ENCODE peak calls at places on chromosomes 13 and 19, in six cellular contexts. H is HCT116, D is K562, J is GM12878, A is H1, L is HepG2. K is an unnamed sample.

GRCh38 chr19:45079063-45079910 is at the start of gene GEMIN7:
- DNase-seq in D (peak; percentile 89), L (peak; percentile 60), H (peak; percentile 44), J (peak; percentile 64), A (no peak), K (peak; percentile 89)

GRCh38 chr13:106533101-106533939 is 2.1 kb downstream of the EFNB2 start:
- DNase-seq in L (peak; percentile 21), J (no peak), H (no peak), D (no peak), A (no peak), K (peak; percentile 83)

GRCh38 chr19:30135797-30136196 is 193.8 kb downstream of the URI1 start:
- DNase-seq in D (no peak), A (no peak), J (no peak), L (no peak), H (no peak), K (no peak)

GRCh38 chr13:35723820-35724219 is 247.3 kb upstream of the MAB21L1 start:
- DNase-seq in D (no peak), H (no peak), J (no peak), A (no peak), L (peak; percentile 58), K (no peak)

GRCh38 chr13:112616586-112617381 is 28.8 kb upstream of the TUBGCP3 start:
- DNase-seq in J (no peak), L (peak; percentile 35), H (peak; percentile 55), D (peak; percentile 58), A (no peak), K (peak; percentile 47)

GRCh38 chr19:54203151-54203611 is 2.5 kb downstream of the RPS9 start:
- DNase-seq in A (no peak), J (no peak), H (no peak), L (peak; percentile 82), D (no peak), K (no peak)

GRCh38 chr19:4009990-4010807 is 2.7 kb downstream of the PIAS4 start:
- DNase-seq in L (no peak), H (no peak), J (no peak), A (no peak), D (no peak), K (no peak)

GRCh38 chr13:20495087-20496023 is 30.3 kb downstream of the CRYL1 start:
- DNase-seq in H (peak; percentile 50), A (no peak), L (peak; percentile 66), J (peak; percentile 40), D (peak; percentile 57), K (peak; percentile 67)

GRCh38 chr19:3275068-3275582 is 50.7 kb downstream of the CELF5 start:
- DNase-seq in J (no peak), H (peak; percentile 36), D (peak; percentile 62), L (peak; percentile 65), A (peak; percentile 43), K (peak; percentile 92)

GRCh38 chr13:82480415-82480814 is 1401.9 kb downstream of the SLITRK1 start:
- DNase-seq in L (peak; percentile 0), A (no peak), H (no peak), J (no peak), D (no peak), K (no peak)

GRCh38 chr13:41864658-41865057 is 96.3 kb downstream of the VWA8 start:
- DNase-seq in D (no peak), H (no peak), L (no peak), A (no peak), J (no peak), K (no peak)

GRCh38 chr13:52725302-52725701 is 14.3 kb downstream of the CNMD start:
- DNase-seq in A (no peak), L (no peak), J (no peak), H (no peak), D (no peak), K (no peak)

GRCh38 chr13:33639158-33639557 is 178.8 kb upstream of the RFC3 start:
- DNase-seq in A (no peak), L (peak; percentile 66), J (no peak), H (no peak), D (no peak), K (no peak)

GRCh38 chr13:31067416-31068118 is 94.1 kb downstream of the HSPH1 start:
- DNase-seq in J (no peak), A (no peak), D (no peak), H (no peak), L (no peak), K (no peak)

GRCh38 chr13:45718063-45718462 is 15.9 kb downstream of the CBY2 start:
- DNase-seq in J (no peak), A (no peak), H (peak; percentile 8), D (peak; percentile 21), L (peak; percentile 13), K (no peak)

GRCh38 chr19:5024282-5024681 is 55.4 kb downstream of the KDM4B start:
- DNase-seq in D (peak; percentile 55), A (no peak), J (no peak), L (no peak), H (no peak), K (no peak)

GRCh38 chr19:29683009-29683408 is 17.7 kb downstream of the PLEKHF1 start:
- DNase-seq in A (no peak), D (peak; percentile 30), L (peak; percentile 15), H (no peak), J (no peak), K (no peak)

GRCh38 chr19:44796701-44797115 is 12.2 kb upstream of the BCAM start:
- DNase-seq in D (no peak), L (peak; percentile 96), A (no peak), J (no peak), H (no peak), K (no peak)

GRCh38 chr13:20565120-20565736 is 1.7 kb upstream of the IFT88 start:
- DNase-seq in D (no peak), H (no peak), J (no peak), A (no peak), L (no peak), K (no peak)

GRCh38 chr19:42303101-42303464 is 659 bp upstream of the PAFAH1B3 start:
- DNase-seq in D (no peak), H (no peak), L (no peak), A (no peak), J (no peak), K (no peak)

GRCh38 chr13:27005976-27006518 is 165.6 kb downstream of the USP12 start:
- DNase-seq in D (no peak), A (no peak), H (no peak), L (no peak), J (no peak), K (no peak)

GRCh38 chr19:38478273-38478971 is 44.9 kb downstream of the RYR1 start:
- DNase-seq in H (peak; percentile 35), J (no peak), A (no peak), D (peak; percentile 68), L (peak; percentile 36), K (peak; percentile 39)

GRCh38 chr13:48797127-48797526 is 143.4 kb downstream of the CYSLTR2 start:
- DNase-seq in D (no peak), J (no peak), H (no peak), A (no peak), L (no peak), K (no peak)

GRCh38 chr13:54733639-54734038 is 1705.0 kb downstream of the OLFM4 start:
- DNase-seq in L (peak; percentile 3), D (peak; percentile 0), A (peak; percentile 2), J (no peak), H (no peak), K (peak; percentile 17)

GRCh38 chr13:37627428-37627827 is 28.9 kb upstream of the POSTN start:
- DNase-seq in A (no peak), L (no peak), J (no peak), H (no peak), D (no peak), K (no peak)

DNA sequence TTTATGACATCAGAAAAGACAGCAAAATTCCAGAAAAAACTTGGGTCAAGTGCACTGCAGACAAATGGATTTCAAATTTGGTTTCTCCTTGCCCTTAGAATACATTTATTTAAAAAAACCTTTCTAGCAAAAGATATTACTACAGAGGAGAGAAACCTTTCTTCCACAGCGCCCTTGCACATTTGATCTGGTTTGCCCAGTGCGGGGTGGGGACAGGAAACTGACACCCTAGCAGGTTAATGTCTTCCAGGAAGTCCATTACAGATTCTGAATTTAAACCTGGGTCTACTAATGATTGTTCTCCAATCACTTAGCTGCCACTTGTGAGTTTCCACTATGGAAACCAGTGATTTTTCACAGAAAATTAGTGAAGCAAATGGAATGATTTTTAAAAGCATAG is 53.8 kb upstream of the ATP12A start:
- DNase-seq in L (no peak), D (no peak), J (no peak), A (no peak), H (no peak), K (no peak)
- TF ChIP-seq ATF3 in L (no peak), D (no peak), J (no peak), A (no peak), H (no peak), K (no peak)

DNA sequence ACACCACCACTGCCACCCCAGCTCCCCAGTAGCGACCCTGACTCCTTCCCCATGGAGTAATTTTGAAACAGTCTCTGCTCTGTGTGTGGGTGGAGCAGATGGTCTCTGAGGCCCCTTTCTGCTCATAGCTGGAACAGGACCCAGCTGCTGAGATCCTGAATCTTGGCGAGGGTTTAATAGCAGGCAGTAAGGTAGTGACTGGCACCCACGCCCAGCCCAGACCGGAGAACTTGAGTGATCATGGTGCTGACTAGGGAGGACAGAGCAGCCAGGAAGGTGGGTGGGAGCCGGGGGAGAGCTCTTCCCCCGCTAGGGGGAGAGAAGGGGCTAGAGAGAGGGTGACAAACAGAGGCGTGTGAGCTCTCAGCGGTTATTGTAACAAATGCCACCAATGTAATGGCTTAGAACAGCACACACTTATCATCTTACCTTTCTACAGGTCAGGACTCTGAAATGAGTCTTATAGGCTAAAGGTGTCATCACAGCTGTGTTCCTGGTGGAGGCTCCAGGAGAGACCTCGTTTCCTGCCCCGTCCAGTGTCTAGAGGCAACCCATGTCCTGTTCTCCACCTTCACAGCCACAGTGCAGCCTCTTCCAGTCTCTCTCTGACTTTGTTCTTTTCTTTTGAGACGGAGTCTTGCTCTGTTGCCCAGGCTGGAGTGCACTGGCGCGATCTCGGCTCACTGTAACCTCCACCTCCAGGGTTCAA is 7.2 kb upstream of the ACER1 start:
- DNase-seq in A (no peak), H (no peak), D (peak; percentile 29), J (no peak), L (no peak), K (no peak)
- TF ChIP-seq ATF3 in A (no peak), H (no peak), D (no peak), J (no peak), L (no peak), K (no peak)

DNA sequence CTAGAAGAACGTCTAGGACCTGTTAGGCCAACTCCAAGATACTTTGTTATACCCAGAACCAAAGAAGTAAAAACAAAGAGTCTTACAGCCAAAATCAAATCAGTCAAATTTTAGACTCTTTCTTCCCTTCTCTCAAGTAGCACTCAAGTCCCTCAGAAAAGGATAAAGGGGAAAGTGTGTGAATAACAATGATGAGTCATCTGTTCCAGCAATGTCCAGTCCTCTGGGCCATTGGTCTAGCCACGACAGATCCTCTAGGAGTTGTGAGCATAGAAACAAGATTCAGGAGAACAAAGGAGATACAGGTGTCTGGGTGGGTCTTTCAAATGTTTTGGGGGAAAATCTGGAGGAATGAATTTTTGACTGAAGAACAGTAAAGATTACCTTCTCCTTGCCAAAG is 36.3 kb downstream of the STOML3 start:
- DNase-seq in A (no peak), L (no peak), H (no peak), D (no peak), J (no peak), K (no peak)
- TF ChIP-seq ATF3 in A (no peak), L (no peak), H (no peak), D (no peak), J (no peak), K (no peak)

DNA sequence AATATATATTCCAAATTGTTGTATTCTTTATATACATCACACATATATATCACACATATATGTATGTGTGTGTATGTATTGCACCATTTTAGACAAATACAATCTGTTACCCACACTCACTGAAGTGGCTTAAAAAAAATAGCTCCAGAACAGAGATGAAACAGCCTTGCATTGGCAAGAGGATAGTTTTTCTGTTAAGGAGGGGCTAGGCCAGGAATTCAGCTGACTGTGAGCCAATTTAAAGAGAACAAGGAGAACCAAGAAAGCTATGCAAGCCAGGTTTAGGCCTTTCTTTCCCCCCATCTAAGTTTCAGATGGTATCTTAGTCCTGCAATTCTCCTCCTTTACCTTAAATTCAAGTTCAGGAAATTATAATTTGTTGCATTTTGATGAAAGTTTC is 257.5 kb downstream of the MZT1 start:
- DNase-seq in A (no peak), H (no peak), J (no peak), D (no peak), L (no peak), K (no peak)
- TF ChIP-seq ATF3 in A (no peak), H (no peak), J (no peak), D (no peak), L (no peak), K (no peak)

K was measured in WTC11.